ENCODE peak calls at places on chromosomes 3 and 15, in eight cellular contexts. M is heart right ventricle, X is right cardiac atrium, V is A549, D is AG04450, O is neuronal stem cell, Z is SJSA1, N is Peyer's patch. A is an unnamed sample.

GRCh38 chr15:63398456-63398855 is 16.8 kb upstream of the CA12 start:
- DNase-seq in M (no peak), X (no peak), V (no peak), D (no peak), O (no peak), Z (no peak), N (no peak), A (no peak)

GRCh38 chr3:172634948-172635347 is 75.9 kb downstream of the NCEH1 start:
- DNase-seq in M (no peak), X (no peak), V (no peak), D (no peak), O (no peak), Z (no peak), N (no peak), A (no peak)

GRCh38 chr15:40909662-40910625 is 15.7 kb downstream of the VPS18 start:
- DNase-seq in M (peak), X (peak), V (no peak), D (no peak), O (no peak), Z (no peak), N (no peak), A (no peak)

GRCh38 chr3:177419904-177420601 is 222.8 kb upstream of the TBL1XR1 start:
- DNase-seq in M (no peak), X (no peak), V (peak), D (no peak), O (no peak), Z (peak), N (no peak), A (no peak)

GRCh38 chr3:64936570-64936969 is 248.8 kb upstream of the ADAMTS9 start:
- DNase-seq in M (no peak), X (no peak), V (no peak), D (no peak), O (no peak), Z (no peak), N (no peak), A (no peak)

GRCh38 chr15:48267766-48268165 is 61.7 kb downstream of the SLC12A1 start:
- DNase-seq in M (no peak), X (no peak), V (no peak), D (no peak), O (no peak), Z (no peak), N (no peak), A (no peak)

GRCh38 chr3:66504761-66505641 is 4.2 kb upstream of the LRIG1 start:
- DNase-seq in M (no peak), X (no peak), V (peak), D (no peak), O (no peak), Z (no peak), N (no peak), A (no peak)

GRCh38 chr3:115623414-115623868 is at the start of gene GAP43:
- DNase-seq in M (peak), X (peak), V (peak), D (peak), O (no peak), Z (peak), N (no peak), A (no peak)

GRCh38 chr3:99901200-99901926 is 83.7 kb downstream of the CMSS1 start:
- DNase-seq in M (no peak), X (no peak), V (peak), D (peak), O (no peak), Z (peak), N (no peak), A (no peak)

GRCh38 chr3:159620873-159621272 is 367.8 kb upstream of the IL12A start:
- DNase-seq in M (no peak), X (no peak), V (peak), D (no peak), O (no peak), Z (peak), N (no peak), A (no peak)

GRCh38 chr3:14598143-14598569 is 53.4 kb upstream of the CCDC174 start:
- DNase-seq in M (no peak), X (no peak), V (peak), D (peak), O (peak), Z (no peak), N (no peak), A (peak)

GRCh38 chr15:68023307-68024101 is 30.6 kb upstream of the PIAS1 start:
- DNase-seq in M (no peak), X (no peak), V (no peak), D (no peak), O (no peak), Z (no peak), N (no peak), A (no peak)

GRCh38 chr15:76060098-76060989 is 559 bp downstream of the TMEM266 start:
- DNase-seq in M (no peak), X (no peak), V (peak), D (no peak), O (no peak), Z (peak), N (no peak), A (peak)

GRCh38 chr3:64300790-64301423 is 75.6 kb upstream of the PRICKLE2 start:
- DNase-seq in M (no peak), X (no peak), V (no peak), D (no peak), O (no peak), Z (peak), N (no peak), A (no peak)

GRCh38 chr15:64263567-64263966 is 92.4 kb downstream of the CSNK1G1 start:
- DNase-seq in M (no peak), X (no peak), V (no peak), D (no peak), O (no peak), Z (no peak), N (no peak), A (no peak)

GRCh38 chr3:14466179-14466903 is 63.9 kb downstream of the SLC6A6 start:
- DNase-seq in M (no peak), X (no peak), V (no peak), D (no peak), O (no peak), Z (no peak), N (no peak), A (no peak)

GRCh38 chr3:58180099-58180880 is 30.5 kb downstream of the DNASE1L3 start:
- DNase-seq in M (no peak), X (no peak), V (no peak), D (no peak), O (no peak), Z (no peak), N (no peak), A (no peak)

GRCh38 chr15:61175024-61175423 is 54.1 kb downstream of the RORA start:
- DNase-seq in M (no peak), X (no peak), V (no peak), D (no peak), O (peak), Z (no peak), N (no peak), A (no peak)
- H3K27ac ChIP-seq in M (no peak), X (no peak), V (no peak), D (no peak), O (no peak), Z (no peak), N (no peak), A (no peak)

DNA sequence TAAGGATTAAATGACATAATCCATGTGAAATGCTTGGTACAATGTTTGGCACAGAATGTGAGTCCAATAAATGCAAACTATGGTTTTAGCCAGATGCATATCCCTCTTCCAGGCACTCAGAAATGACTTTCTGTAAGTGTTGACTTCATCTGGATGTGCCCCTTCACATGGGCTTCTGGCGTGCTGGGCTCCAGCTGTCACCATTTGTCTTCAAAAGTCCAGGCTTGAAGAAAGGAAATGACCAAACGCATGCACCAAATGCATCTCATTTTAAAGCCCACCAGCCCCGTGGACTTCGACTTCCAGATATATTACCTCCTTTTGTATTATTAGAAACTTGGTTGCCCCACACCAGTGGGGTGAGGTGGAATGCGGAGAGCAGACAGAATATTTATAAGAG is 23.7 kb downstream of the CRYGS start:
- DNase-seq in M (no peak), X (no peak), V (no peak), D (no peak), O (no peak), Z (no peak), N (no peak), A (no peak)
- H3K4me3 ChIP-seq in M (no peak), X (no peak), V (no peak), D (no peak), O (no peak), Z (no peak), N (no peak), A (no peak)

GRCh38 chr3:3038201-3038991 is 71.8 kb downstream of the IL5RA start:
- DNase-seq in M (no peak), X (no peak), V (no peak), D (no peak), O (no peak), Z (no peak), N (no peak), A (no peak)
- H3K27ac ChIP-seq in M (no peak), X (no peak), V (no peak), D (no peak), O (no peak), Z (no peak), N (no peak), A (no peak)

GRCh38 chr3:188578579-188579363 is 424.8 kb downstream of the LPP start:
- DNase-seq in M (peak), X (peak), V (no peak), D (peak), O (no peak), Z (no peak), N (no peak), A (no peak)
- H3K4me3 ChIP-seq in M (no peak), X (no peak), V (no peak), D (no peak), O (no peak), Z (no peak), N (no peak), A (no peak)

DNA sequence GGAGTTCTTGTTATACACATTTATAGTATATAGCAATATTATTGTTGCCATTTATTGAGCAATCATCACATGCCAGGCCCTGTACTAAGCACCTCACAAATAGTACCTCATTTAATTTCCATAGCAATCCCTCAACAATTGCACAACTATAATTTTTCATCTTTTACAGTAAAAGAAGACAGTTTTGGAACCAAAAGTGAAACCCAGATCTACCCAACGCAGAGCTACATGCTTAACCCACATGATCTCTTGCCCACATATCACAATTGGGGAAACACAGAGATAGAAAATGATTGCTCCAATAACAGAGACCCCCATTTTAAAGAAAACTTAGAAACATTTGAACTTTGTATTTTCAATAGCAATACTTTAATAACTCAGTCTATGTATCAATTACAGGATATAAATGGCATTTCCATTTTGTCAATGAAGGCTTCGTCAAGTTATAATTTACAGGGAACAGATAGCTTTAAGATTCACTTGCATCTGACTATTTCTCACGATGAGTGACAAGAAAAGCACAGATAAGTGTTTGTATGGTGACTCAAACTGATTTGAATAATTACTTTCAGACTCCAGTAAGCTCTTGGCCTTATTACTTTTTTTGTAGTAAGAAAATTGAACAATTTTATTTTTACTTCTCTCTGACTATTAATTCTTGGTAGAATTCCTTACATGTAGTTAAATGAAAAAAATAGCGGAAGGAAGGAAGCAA is 38.7 kb upstream of the CCDC50 start:
- DNase-seq in M (no peak), X (no peak), V (no peak), D (no peak), O (no peak), Z (no peak), N (no peak), A (no peak)
- H3K27ac ChIP-seq in M (no peak), X (no peak), V (no peak), D (no peak), O (no peak), Z (no peak), N (peak), A (no peak)

GRCh38 chr3:143123353-143123974 is 3.9 kb downstream of the CHST2 start:
- DNase-seq in M (no peak), X (no peak), V (no peak), D (no peak), O (no peak), Z (no peak), N (no peak), A (no peak)

GRCh38 chr3:143120716-143121239 is 1.2 kb downstream of the CHST2 start:
- DNase-seq in M (peak), X (peak), V (peak), D (no peak), O (peak), Z (peak), N (peak), A (no peak)

GRCh38 chr3:143121240-143122088 is 1.9 kb downstream of the CHST2 start:
- DNase-seq in M (peak), X (peak), V (peak), D (peak), O (peak), Z (no peak), N (peak), A (peak)

GRCh38 chr3:143122089-143122430 is 2.5 kb downstream of the CHST2 start:
- DNase-seq in M (no peak), X (no peak), V (no peak), D (no peak), O (no peak), Z (no peak), N (no peak), A (no peak)

DNA sequence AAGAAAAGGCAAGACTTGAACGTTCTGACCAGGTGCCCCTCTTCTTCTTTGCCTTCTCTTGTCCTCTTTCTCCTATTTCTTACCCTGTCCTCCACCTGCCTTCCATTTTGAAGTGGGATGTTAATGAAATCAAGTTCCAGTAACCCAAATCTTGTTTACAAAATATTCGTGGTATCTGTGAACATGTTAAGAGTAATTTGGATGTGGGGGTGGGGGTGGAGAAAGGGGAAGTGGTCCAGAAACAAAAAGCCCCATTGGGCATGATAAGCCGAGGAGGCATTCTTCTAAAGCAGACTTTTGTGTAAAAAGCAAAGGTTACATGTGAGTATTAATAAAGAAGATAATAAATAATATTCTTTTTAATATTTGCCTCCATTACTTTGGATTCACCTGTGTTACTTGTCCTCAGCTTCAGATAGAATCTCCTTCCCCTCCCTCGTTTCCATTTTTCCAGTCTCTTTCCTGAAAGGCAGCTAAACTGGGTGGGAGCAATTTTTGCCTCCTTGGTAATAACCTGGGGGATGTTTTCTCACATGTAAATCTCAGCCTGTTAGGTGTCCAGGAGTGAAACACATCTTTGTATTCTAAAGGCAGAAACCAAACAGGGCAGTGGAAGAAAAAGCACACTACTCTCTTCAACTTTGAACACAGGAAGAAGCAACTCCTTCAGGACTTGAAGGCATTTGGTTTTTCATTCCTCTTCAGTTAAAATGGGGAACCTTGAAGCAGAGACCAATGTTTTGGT is 3.2 kb downstream of the CHST2 start:
- DNase-seq in M (no peak), X (no peak), V (no peak), D (no peak), O (no peak), Z (no peak), N (peak), A (no peak)
- H3K4me3 ChIP-seq in M (no peak), X (no peak), V (no peak), D (no peak), O (no peak), Z (no peak), N (no peak), A (no peak)

DNA sequence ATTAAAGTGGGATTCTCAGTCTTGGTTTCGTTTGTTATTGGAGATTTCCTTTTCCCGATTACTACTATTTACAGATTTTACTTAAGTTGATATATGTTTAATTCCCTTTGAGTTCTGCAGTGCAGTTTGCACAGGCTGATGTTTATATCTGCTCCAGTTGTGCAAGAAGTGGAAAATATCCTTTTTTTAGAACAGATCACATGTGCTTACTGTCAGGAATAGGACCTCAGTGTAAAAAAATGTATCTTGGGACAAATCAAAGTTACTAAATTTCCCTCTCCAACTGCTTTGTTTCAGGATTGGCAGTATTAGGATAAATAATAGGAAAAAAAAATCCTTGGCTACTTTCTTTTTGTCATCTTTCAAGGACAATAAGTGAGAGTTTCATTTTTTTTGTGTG is 6.9 kb downstream of the MITF start:
- DNase-seq in M (no peak), X (no peak), V (no peak), D (peak), O (no peak), Z (no peak), N (no peak), A (no peak)
- H3K27ac ChIP-seq in M (peak), X (no peak), V (no peak), D (no peak), O (no peak), Z (no peak), N (no peak), A (no peak)

GRCh38 chr15:52112203-52112750 is 298 bp downstream of the BCL2L10 start:
- DNase-seq in M (peak), X (no peak), V (no peak), D (no peak), O (no peak), Z (no peak), N (no peak), A (peak)
- H3K4me3 ChIP-seq in M (peak), X (peak), V (no peak), D (peak), O (no peak), Z (no peak), N (peak), A (peak)

GRCh38 chr15:96337354-96337990 is 7.0 kb downstream of the NR2F2 start:
- DNase-seq in M (no peak), X (no peak), V (no peak), D (no peak), O (no peak), Z (peak), N (no peak), A (no peak)
- H3K27ac ChIP-seq in M (peak), X (peak), V (peak), D (peak), O (peak), Z (peak), N (peak), A (no peak)

DNA sequence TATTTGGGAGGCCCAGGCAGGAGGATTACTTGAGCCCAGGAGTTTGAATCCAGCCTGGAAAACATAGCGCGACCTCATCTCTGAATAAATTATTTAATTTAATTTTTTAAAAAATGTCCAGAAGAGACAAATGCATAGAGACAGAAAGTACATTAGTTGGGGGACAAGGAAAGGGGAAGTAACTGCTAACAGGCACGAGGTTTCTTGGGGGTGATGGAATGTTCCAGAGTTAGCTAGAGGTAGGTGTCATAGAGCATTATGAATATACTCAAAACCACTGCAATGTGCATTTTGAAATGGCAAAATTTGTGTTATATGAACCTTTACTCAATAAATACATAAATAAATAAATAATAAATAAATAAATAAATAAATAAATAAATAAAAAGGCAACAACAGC is 31.7 kb upstream of the CYP11A1 start:
- DNase-seq in M (no peak), X (no peak), V (no peak), D (no peak), O (no peak), Z (no peak), N (no peak), A (no peak)
- H3K4me3 ChIP-seq in M (no peak), X (no peak), V (no peak), D (no peak), O (no peak), Z (no peak), N (no peak), A (no peak)

A was measured in CD4-positive, alpha-beta memory T cell.